ENCODE peak calls at places on chromosome X, in four cellular contexts. M, I, T and U are unnamed samples.

GRCh38 chrX:145393702-145394235 is 146.5 kb downstream of the SPANXN1 start:
- DNase-seq in M (no peak), I (no peak), T (no peak), U (no peak)

GRCh38 chrX:44747317-44747716 is 96.5 kb upstream of the DUSP21 start:
- DNase-seq in M (no peak), I (no peak), T (no peak), U (no peak)

GRCh38 chrX:17818729-17819128 is 42.4 kb downstream of the RAI2 start:
- DNase-seq in M (no peak), I (no peak), T (no peak), U (no peak)

GRCh38 chrX:56232221-56233082 is at the start of gene KLF8:
- DNase-seq in M (peak; percentile 24), I (peak; percentile 12), T (peak; percentile 59), U (no peak)

GRCh38 chrX:66021407-66021757 is 18.5 kb downstream of the VSIG4 start:
- DNase-seq in M (no peak), I (no peak), T (no peak), U (no peak)

GRCh38 chrX:71017396-71017939 is 50.7 kb downstream of the SNX12 start:
- DNase-seq in M (no peak), I (no peak), T (no peak), U (no peak)

GRCh38 chrX:10242036-10242435 is 85.3 kb downstream of the CLCN4 start:
- DNase-seq in M (no peak), I (no peak), T (no peak), U (no peak)

GRCh38 chrX:71098302-71098701 is 2.7 kb downstream of the FOXO4 start:
- DNase-seq in M (peak; percentile 45), I (peak; percentile 82), T (peak; percentile 71), U (peak; percentile 21)

GRCh38 chrX:136528645-136529315 is 3.2 kb upstream of the VGLL1 start:
- DNase-seq in M (no peak), I (no peak), T (no peak), U (no peak)

GRCh38 chrX:107574054-107574683 is 54.1 kb upstream of the PRPS1 start:
- DNase-seq in M (no peak), I (no peak), T (no peak), U (no peak)

GRCh38 chrX:72102760-72103159 is 29.0 kb downstream of the RTL5 start:
- DNase-seq in M (no peak), I (no peak), T (no peak), U (no peak)

GRCh38 chrX:74242050-74242449 is 61.9 kb upstream of the ZCCHC13 start:
- DNase-seq in M (no peak), I (no peak), T (no peak), U (no peak)

GRCh38 chrX:154047266-154047665 is 27.6 kb upstream of the IRAK1 start:
- DNase-seq in M (no peak), I (no peak), T (no peak), U (no peak)

GRCh38 chrX:153443476-153444332 is 2.2 kb downstream of the TREX2 start:
- DNase-seq in M (no peak), I (no peak), T (no peak), U (no peak)

GRCh38 chrX:96692911-96693310 is 8.3 kb downstream of the DIAPH2 start:
- DNase-seq in M (no peak), I (no peak), T (no peak), U (no peak)

GRCh38 chrX:115372026-115372610 is 82.6 kb downstream of the LUZP4 start:
- DNase-seq in M (no peak), I (no peak), T (no peak), U (no peak)

GRCh38 chrX:110437686-110438085 is 79.0 kb downstream of the RTL9 start:
- DNase-seq in M (no peak), I (no peak), T (no peak), U (no peak)

GRCh38 chrX:119735467-119735866 is 22.9 kb upstream of the SOWAHD start:
- DNase-seq in M (no peak), I (no peak), T (no peak), U (no peak)

GRCh38 chrX:121165930-121166359 is 118.5 kb downstream of the GLUD2 start:
- DNase-seq in M (no peak), I (no peak), T (no peak), U (no peak)

GRCh38 chrX:68433155-68433980 is at the start of gene OPHN1:
- DNase-seq in M (peak; percentile 56), I (peak; percentile 5), T (peak; percentile 81), U (peak; percentile 58)

GRCh38 chrX:129596077-129596476 is 56.0 kb downstream of the OCRL start:
- DNase-seq in M (no peak), I (no peak), T (no peak), U (no peak)

GRCh38 chrX:30620980-30621716 is 32.1 kb upstream of the GK start:
- DNase-seq in M (no peak), I (no peak), T (no peak), U (no peak)

GRCh38 chrX:153338836-153339235 is 4.9 kb downstream of the ZNF275 start:
- DNase-seq in M (no peak), I (no peak), T (no peak), U (no peak)

DNA sequence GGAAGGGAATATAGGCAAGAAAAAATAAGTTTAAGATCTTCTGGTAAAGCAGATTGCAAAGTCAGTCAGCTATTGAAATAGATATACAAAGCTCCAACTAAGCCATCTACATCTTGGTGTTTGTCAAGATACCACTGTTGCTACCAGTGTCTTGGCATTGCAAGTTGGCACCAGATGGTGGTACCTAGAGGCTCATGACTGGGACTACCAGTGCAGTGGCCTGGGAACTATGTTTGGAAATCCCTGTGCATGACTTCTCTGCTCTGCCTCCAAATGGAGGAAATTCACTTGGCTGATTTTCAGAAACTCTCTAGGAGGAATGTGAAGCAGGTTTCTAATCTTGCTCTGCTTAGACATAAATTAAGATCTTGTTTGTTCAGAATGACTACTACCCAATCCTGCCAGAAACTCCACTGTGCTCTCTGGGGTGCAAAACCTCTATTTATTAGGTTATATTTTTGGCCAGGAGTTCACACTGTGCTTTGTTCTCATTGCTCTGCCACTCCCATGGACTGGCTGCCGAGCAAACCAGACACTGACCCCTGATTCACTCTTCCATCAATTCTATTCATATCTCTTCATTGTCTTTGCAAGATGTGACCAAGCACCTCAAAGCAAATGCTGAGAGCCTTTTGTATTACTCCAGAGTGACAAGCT is 272.4 kb upstream of the FGF16 start:
- DNase-seq in M (no peak), I (no peak), T (no peak), U (no peak)
- H3K27ac ChIP-seq in M (no peak overlapping the region), I (no peak overlapping the region), T (peak overlapping the region; percentile 44), U (no peak overlapping the region)

DNA sequence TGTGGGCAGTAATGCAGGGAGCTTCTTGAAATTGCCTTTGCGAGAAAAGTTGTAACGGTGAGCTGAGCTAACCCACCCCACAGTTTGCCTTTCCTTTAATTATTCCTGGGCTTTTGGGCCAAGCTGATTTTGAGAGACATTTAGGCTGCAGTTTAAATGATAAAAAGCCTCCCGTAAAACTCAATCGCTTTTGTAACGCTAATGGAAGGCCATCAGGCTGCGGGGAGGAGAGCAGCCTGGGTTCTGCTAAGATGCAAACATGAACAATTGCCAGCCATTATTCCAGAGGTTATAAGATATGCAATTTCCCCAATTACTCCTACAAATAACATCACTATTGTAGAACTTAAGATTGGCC is 108.1 kb upstream of the FAM9C start:
- DNase-seq in M (no peak), I (no peak), T (no peak), U (no peak)
- H3K27ac ChIP-seq in M (no peak overlapping the region), I (no peak overlapping the region), T (peak overlapping the region; percentile 57), U (no peak overlapping the region)

GRCh38 chrX:133391116-133391515 is 24.2 kb downstream of the GPC4 start:
- DNase-seq in M (no peak), I (no peak), T (no peak), U (no peak)
- H3K27ac ChIP-seq in M (no peak overlapping the region), I (no peak overlapping the region), T (no peak overlapping the region), U (no peak overlapping the region)

DNA sequence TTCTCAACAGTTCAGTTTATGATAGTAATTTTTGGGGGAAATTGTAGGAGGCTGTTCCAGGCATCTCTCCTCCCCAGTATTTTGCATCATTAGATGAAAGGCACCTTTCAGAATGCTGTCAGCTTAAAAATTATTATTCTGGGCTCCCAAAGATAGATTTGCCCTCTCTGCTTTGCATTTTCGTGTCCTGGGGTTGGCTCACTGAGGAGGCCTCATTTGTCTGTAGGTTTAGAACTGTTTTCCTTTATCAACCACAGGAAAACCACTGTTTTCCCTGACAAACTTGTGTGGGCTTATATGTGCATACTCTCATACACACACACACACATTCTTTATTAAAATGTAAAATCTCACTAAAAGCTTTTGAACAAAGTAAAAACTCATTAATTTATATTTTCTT is 197.2 kb upstream of the VCX3A start:
- DNase-seq in M (no peak), I (no peak), T (no peak), U (no peak)
- H3K27ac ChIP-seq in M (no peak overlapping the region), I (no peak overlapping the region), T (no peak overlapping the region), U (no peak overlapping the region)

GRCh38 chrX:118199997-118200396 is 83.4 kb upstream of the KLHL13 start:
- DNase-seq in M (no peak), I (no peak), T (no peak), U (no peak)
- H3K27ac ChIP-seq in M (no peak overlapping the region), I (no peak overlapping the region), T (no peak overlapping the region), U (no peak overlapping the region)

GRCh38 chrX:134868766-134869495 is 121.9 kb upstream of the SMIM10 start:
- DNase-seq in M (no peak), I (no peak), T (no peak), U (no peak)
- H3K27ac ChIP-seq in M (no peak overlapping the region), I (no peak overlapping the region), T (no peak overlapping the region), U (no peak overlapping the region)